ENCODE peak calls at places on chromosome 22, in nine cellular contexts. One of them, this sample, is unnamed.

GRCh38 chr22:28017558-28017820 is 98.4 kb upstream of the PITPNB start:
- DNase-seq in MCF 10A: no peak
- DNase-seq in esophagus squamous epithelium: no peak
- DNase-seq in brain microvascular endothelial cell: no peak
- DNase-seq in astrocyte of the spinal cord: no peak
- DNase-seq in transverse colon: no peak
- DNase-seq in CD4-positive, alpha-beta T cell: no peak
- DNase-seq in activated CD8-positive, alpha-beta T cell treated with anti-CD3 and anti-CD28 coated beads for 36 hours: no peak
- DNase-seq in lower leg skin: no peak
- DNase-seq in this sample: no peak

GRCh38 chr22:36773935-36774334 is 2.0 kb downstream of the IFT27 start:
- DNase-seq in transverse colon: no peak
- DNase-seq in CD4-positive, alpha-beta T cell: no peak
- DNase-seq in brain microvascular endothelial cell: peak
- DNase-seq in MCF 10A: peak
- DNase-seq in lower leg skin: no peak
- DNase-seq in activated CD8-positive, alpha-beta T cell treated with anti-CD3 and anti-CD28 coated beads for 36 hours: no peak
- DNase-seq in astrocyte of the spinal cord: peak
- DNase-seq in esophagus squamous epithelium: no peak
- DNase-seq in this sample: no peak

GRCh38 chr22:40463017-40463631 is 92.7 kb downstream of the SGSM3 start:
- DNase-seq in activated CD8-positive, alpha-beta T cell treated with anti-CD3 and anti-CD28 coated beads for 36 hours: peak
- DNase-seq in MCF 10A: no peak
- DNase-seq in astrocyte of the spinal cord: no peak
- DNase-seq in lower leg skin: no peak
- DNase-seq in esophagus squamous epithelium: no peak
- DNase-seq in brain microvascular endothelial cell: no peak
- DNase-seq in CD4-positive, alpha-beta T cell: peak
- DNase-seq in transverse colon: peak
- DNase-seq in this sample: peak

GRCh38 chr22:45692549-45692948 is 20.9 kb downstream of the ATXN10 start:
- DNase-seq in esophagus squamous epithelium: no peak
- DNase-seq in brain microvascular endothelial cell: no peak
- DNase-seq in CD4-positive, alpha-beta T cell: no peak
- DNase-seq in activated CD8-positive, alpha-beta T cell treated with anti-CD3 and anti-CD28 coated beads for 36 hours: no peak
- DNase-seq in transverse colon: no peak
- DNase-seq in astrocyte of the spinal cord: peak
- DNase-seq in lower leg skin: no peak
- DNase-seq in MCF 10A: no peak
- DNase-seq in this sample: no peak

GRCh38 chr22:39959640-39960447 is at the start of gene TMA7B:
- DNase-seq in MCF 10A: peak
- DNase-seq in activated CD8-positive, alpha-beta T cell treated with anti-CD3 and anti-CD28 coated beads for 36 hours: peak
- DNase-seq in astrocyte of the spinal cord: peak
- DNase-seq in brain microvascular endothelial cell: peak
- DNase-seq in CD4-positive, alpha-beta T cell: peak
- DNase-seq in esophagus squamous epithelium: no peak
- DNase-seq in transverse colon: no peak
- DNase-seq in lower leg skin: no peak
- DNase-seq in this sample: no peak

GRCh38 chr22:49855491-49855911 is 1.9 kb downstream of the ZBED4 start:
- DNase-seq in MCF 10A: peak
- DNase-seq in CD4-positive, alpha-beta T cell: no peak
- DNase-seq in astrocyte of the spinal cord: peak
- DNase-seq in brain microvascular endothelial cell: no peak
- DNase-seq in esophagus squamous epithelium: no peak
- DNase-seq in transverse colon: peak
- DNase-seq in activated CD8-positive, alpha-beta T cell treated with anti-CD3 and anti-CD28 coated beads for 36 hours: no peak
- DNase-seq in lower leg skin: no peak
- DNase-seq in this sample: no peak

GRCh38 chr22:27720860-27721259 is 80.7 kb downstream of the MN1 start:
- DNase-seq in lower leg skin: no peak
- DNase-seq in activated CD8-positive, alpha-beta T cell treated with anti-CD3 and anti-CD28 coated beads for 36 hours: no peak
- DNase-seq in CD4-positive, alpha-beta T cell: no peak
- DNase-seq in esophagus squamous epithelium: no peak
- DNase-seq in MCF 10A: peak
- DNase-seq in brain microvascular endothelial cell: no peak
- DNase-seq in transverse colon: no peak
- DNase-seq in astrocyte of the spinal cord: no peak
- DNase-seq in this sample: no peak

GRCh38 chr22:36860821-36861659 is at the start of gene NCF4:
- DNase-seq in astrocyte of the spinal cord: no peak
- DNase-seq in brain microvascular endothelial cell: no peak
- DNase-seq in transverse colon: peak
- DNase-seq in CD4-positive, alpha-beta T cell: no peak
- DNase-seq in esophagus squamous epithelium: peak
- DNase-seq in MCF 10A: no peak
- DNase-seq in lower leg skin: peak
- DNase-seq in activated CD8-positive, alpha-beta T cell treated with anti-CD3 and anti-CD28 coated beads for 36 hours: peak
- DNase-seq in this sample: peak

GRCh38 chr22:35552186-35552842 is 11.7 kb downstream of the RASD2 start:
- DNase-seq in brain microvascular endothelial cell: no peak
- DNase-seq in activated CD8-positive, alpha-beta T cell treated with anti-CD3 and anti-CD28 coated beads for 36 hours: peak
- DNase-seq in MCF 10A: no peak
- DNase-seq in esophagus squamous epithelium: no peak
- DNase-seq in transverse colon: peak
- DNase-seq in astrocyte of the spinal cord: peak
- DNase-seq in CD4-positive, alpha-beta T cell: peak
- DNase-seq in lower leg skin: no peak
- DNase-seq in this sample: peak

GRCh38 chr22:46878549-46878948 is 116.1 kb downstream of the TBC1D22A start:
- DNase-seq in lower leg skin: no peak
- DNase-seq in transverse colon: no peak
- DNase-seq in activated CD8-positive, alpha-beta T cell treated with anti-CD3 and anti-CD28 coated beads for 36 hours: no peak
- DNase-seq in MCF 10A: no peak
- DNase-seq in CD4-positive, alpha-beta T cell: no peak
- DNase-seq in esophagus squamous epithelium: no peak
- DNase-seq in astrocyte of the spinal cord: no peak
- DNase-seq in brain microvascular endothelial cell: no peak
- DNase-seq in this sample: no peak

GRCh38 chr22:36734171-36735058 is 30.9 kb upstream of the CACNG2 start:
- DNase-seq in MCF 10A: no peak
- DNase-seq in transverse colon: no peak
- DNase-seq in lower leg skin: no peak
- DNase-seq in esophagus squamous epithelium: no peak
- DNase-seq in astrocyte of the spinal cord: peak
- DNase-seq in CD4-positive, alpha-beta T cell: no peak
- DNase-seq in activated CD8-positive, alpha-beta T cell treated with anti-CD3 and anti-CD28 coated beads for 36 hours: no peak
- DNase-seq in brain microvascular endothelial cell: peak
- DNase-seq in this sample: no peak

DNA sequence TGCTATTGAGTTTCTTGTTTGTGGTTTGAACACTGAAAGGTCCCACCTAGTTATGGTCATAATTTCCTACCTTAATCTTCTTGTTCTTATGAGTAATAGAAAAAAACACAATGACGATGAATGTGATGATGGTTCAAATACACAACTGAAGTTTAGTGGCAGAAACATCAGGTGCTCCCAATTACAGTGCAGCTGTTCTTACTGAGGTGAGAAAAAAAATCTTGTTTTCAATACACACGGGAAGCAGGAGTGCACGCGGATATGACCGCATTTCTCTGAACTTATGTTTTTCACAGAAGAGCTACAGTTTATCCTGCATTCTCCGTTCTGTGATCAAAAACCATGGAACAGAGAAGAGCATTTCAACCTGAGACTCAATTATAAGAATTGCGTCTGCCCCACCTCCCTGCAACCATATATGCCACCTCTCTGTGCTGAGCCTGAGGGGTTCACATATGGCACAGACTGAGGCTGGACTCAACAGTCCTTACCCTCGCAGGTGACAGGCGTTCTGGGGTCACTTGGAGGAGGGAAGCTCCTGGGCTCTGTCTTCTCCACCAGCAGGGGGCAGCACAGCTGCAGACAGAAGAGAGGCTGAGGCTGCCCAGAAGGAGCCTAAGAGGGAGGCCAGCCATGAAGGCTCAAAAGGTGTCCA is 99.7 kb upstream of the IGLL5 start:
- DNase-seq in astrocyte of the spinal cord: peak
- DNase-seq in lower leg skin: no peak
- DNase-seq in activated CD8-positive, alpha-beta T cell treated with anti-CD3 and anti-CD28 coated beads for 36 hours: peak
- DNase-seq in transverse colon: peak
- DNase-seq in brain microvascular endothelial cell: peak
- DNase-seq in CD4-positive, alpha-beta T cell: peak
- DNase-seq in esophagus squamous epithelium: no peak
- DNase-seq in MCF 10A: peak
- DNase-seq in this sample: no peak
- TF ChIP-seq CTCF in astrocyte of the spinal cord: peak
- TF ChIP-seq CTCF in lower leg skin: no peak
- TF ChIP-seq CTCF in activated CD8-positive, alpha-beta T cell treated with anti-CD3 and anti-CD28 coated beads for 36 hours: peak
- TF ChIP-seq CTCF in transverse colon: peak
- TF ChIP-seq CTCF in brain microvascular endothelial cell: peak
- TF ChIP-seq CTCF in CD4-positive, alpha-beta T cell: peak
- TF ChIP-seq CTCF in esophagus squamous epithelium: peak
- TF ChIP-seq CTCF in MCF 10A: peak
- TF ChIP-seq CTCF in this sample: peak

GRCh38 chr22:16917144-16918003 is 90.6 kb downstream of the GAB4 start:
- DNase-seq in astrocyte of the spinal cord: peak
- DNase-seq in lower leg skin: peak
- DNase-seq in CD4-positive, alpha-beta T cell: peak
- DNase-seq in brain microvascular endothelial cell: peak
- DNase-seq in transverse colon: peak
- DNase-seq in MCF 10A: peak
- DNase-seq in activated CD8-positive, alpha-beta T cell treated with anti-CD3 and anti-CD28 coated beads for 36 hours: peak
- DNase-seq in esophagus squamous epithelium: no peak
- DNase-seq in this sample: peak
- TF ChIP-seq CTCF in astrocyte of the spinal cord: peak
- TF ChIP-seq CTCF in lower leg skin: no peak
- TF ChIP-seq CTCF in CD4-positive, alpha-beta T cell: peak
- TF ChIP-seq CTCF in brain microvascular endothelial cell: peak
- TF ChIP-seq CTCF in transverse colon: peak
- TF ChIP-seq CTCF in MCF 10A: peak
- TF ChIP-seq CTCF in activated CD8-positive, alpha-beta T cell treated with anti-CD3 and anti-CD28 coated beads for 36 hours: peak
- TF ChIP-seq CTCF in esophagus squamous epithelium: peak
- TF ChIP-seq CTCF in this sample: peak

GRCh38 chr22:43226368-43226979 is 39.5 kb upstream of the TTLL12 start:
- DNase-seq in transverse colon: no peak
- DNase-seq in brain microvascular endothelial cell: peak
- DNase-seq in MCF 10A: no peak
- DNase-seq in activated CD8-positive, alpha-beta T cell treated with anti-CD3 and anti-CD28 coated beads for 36 hours: no peak
- DNase-seq in esophagus squamous epithelium: no peak
- DNase-seq in astrocyte of the spinal cord: peak
- DNase-seq in CD4-positive, alpha-beta T cell: no peak
- DNase-seq in lower leg skin: no peak
- DNase-seq in this sample: no peak

GRCh38 chr22:43230571-43230970 is 43.6 kb upstream of the TTLL12 start:
- DNase-seq in CD4-positive, alpha-beta T cell: no peak
- DNase-seq in activated CD8-positive, alpha-beta T cell treated with anti-CD3 and anti-CD28 coated beads for 36 hours: no peak
- DNase-seq in esophagus squamous epithelium: no peak
- DNase-seq in transverse colon: no peak
- DNase-seq in MCF 10A: no peak
- DNase-seq in astrocyte of the spinal cord: no peak
- DNase-seq in lower leg skin: no peak
- DNase-seq in brain microvascular endothelial cell: no peak
- DNase-seq in this sample: no peak

GRCh38 chr22:43227231-43227630 is 40.3 kb upstream of the TTLL12 start:
- DNase-seq in CD4-positive, alpha-beta T cell: no peak
- DNase-seq in transverse colon: no peak
- DNase-seq in brain microvascular endothelial cell: peak
- DNase-seq in esophagus squamous epithelium: no peak
- DNase-seq in activated CD8-positive, alpha-beta T cell treated with anti-CD3 and anti-CD28 coated beads for 36 hours: no peak
- DNase-seq in MCF 10A: no peak
- DNase-seq in astrocyte of the spinal cord: peak
- DNase-seq in lower leg skin: no peak
- DNase-seq in this sample: no peak

GRCh38 chr22:43228863-43229262 is 41.9 kb upstream of the TTLL12 start:
- DNase-seq in lower leg skin: no peak
- DNase-seq in transverse colon: no peak
- DNase-seq in esophagus squamous epithelium: no peak
- DNase-seq in CD4-positive, alpha-beta T cell: no peak
- DNase-seq in MCF 10A: no peak
- DNase-seq in astrocyte of the spinal cord: no peak
- DNase-seq in brain microvascular endothelial cell: no peak
- DNase-seq in activated CD8-positive, alpha-beta T cell treated with anti-CD3 and anti-CD28 coated beads for 36 hours: no peak
- DNase-seq in this sample: no peak

GRCh38 chr22:43228330-43228729 is 41.4 kb upstream of the TTLL12 start:
- DNase-seq in brain microvascular endothelial cell: peak
- DNase-seq in lower leg skin: no peak
- DNase-seq in astrocyte of the spinal cord: peak
- DNase-seq in CD4-positive, alpha-beta T cell: peak
- DNase-seq in transverse colon: peak
- DNase-seq in activated CD8-positive, alpha-beta T cell treated with anti-CD3 and anti-CD28 coated beads for 36 hours: peak
- DNase-seq in MCF 10A: peak
- DNase-seq in esophagus squamous epithelium: no peak
- DNase-seq in this sample: no peak
- TF ChIP-seq CTCF in brain microvascular endothelial cell: peak
- TF ChIP-seq CTCF in lower leg skin: no peak
- TF ChIP-seq CTCF in astrocyte of the spinal cord: peak
- TF ChIP-seq CTCF in CD4-positive, alpha-beta T cell: no peak
- TF ChIP-seq CTCF in transverse colon: no peak
- TF ChIP-seq CTCF in activated CD8-positive, alpha-beta T cell treated with anti-CD3 and anti-CD28 coated beads for 36 hours: peak
- TF ChIP-seq CTCF in MCF 10A: peak
- TF ChIP-seq CTCF in esophagus squamous epithelium: no peak
- TF ChIP-seq CTCF in this sample: peak

GRCh38 chr22:23282516-23282915 is 102.2 kb downstream of the BCR start:
- DNase-seq in activated CD8-positive, alpha-beta T cell treated with anti-CD3 and anti-CD28 coated beads for 36 hours: no peak
- DNase-seq in esophagus squamous epithelium: no peak
- DNase-seq in MCF 10A: no peak
- DNase-seq in lower leg skin: no peak
- DNase-seq in CD4-positive, alpha-beta T cell: no peak
- DNase-seq in brain microvascular endothelial cell: no peak
- DNase-seq in transverse colon: no peak
- DNase-seq in astrocyte of the spinal cord: no peak
- DNase-seq in this sample: no peak

GRCh38 chr22:23281406-23282088 is 101.2 kb downstream of the BCR start:
- DNase-seq in lower leg skin: peak
- DNase-seq in transverse colon: peak
- DNase-seq in astrocyte of the spinal cord: peak
- DNase-seq in activated CD8-positive, alpha-beta T cell treated with anti-CD3 and anti-CD28 coated beads for 36 hours: peak
- DNase-seq in brain microvascular endothelial cell: peak
- DNase-seq in MCF 10A: peak
- DNase-seq in esophagus squamous epithelium: peak
- DNase-seq in CD4-positive, alpha-beta T cell: peak
- DNase-seq in this sample: peak

GRCh38 chr22:23281053-23281405 is 100.7 kb downstream of the BCR start:
- DNase-seq in transverse colon: no peak
- DNase-seq in MCF 10A: no peak
- DNase-seq in astrocyte of the spinal cord: no peak
- DNase-seq in CD4-positive, alpha-beta T cell: no peak
- DNase-seq in esophagus squamous epithelium: no peak
- DNase-seq in activated CD8-positive, alpha-beta T cell treated with anti-CD3 and anti-CD28 coated beads for 36 hours: no peak
- DNase-seq in lower leg skin: no peak
- DNase-seq in brain microvascular endothelial cell: no peak
- DNase-seq in this sample: no peak

GRCh38 chr22:23282986-23283385 is 102.7 kb downstream of the BCR start:
- DNase-seq in transverse colon: no peak
- DNase-seq in astrocyte of the spinal cord: no peak
- DNase-seq in esophagus squamous epithelium: no peak
- DNase-seq in activated CD8-positive, alpha-beta T cell treated with anti-CD3 and anti-CD28 coated beads for 36 hours: no peak
- DNase-seq in lower leg skin: no peak
- DNase-seq in MCF 10A: no peak
- DNase-seq in brain microvascular endothelial cell: no peak
- DNase-seq in CD4-positive, alpha-beta T cell: no peak
- DNase-seq in this sample: no peak

DNA sequence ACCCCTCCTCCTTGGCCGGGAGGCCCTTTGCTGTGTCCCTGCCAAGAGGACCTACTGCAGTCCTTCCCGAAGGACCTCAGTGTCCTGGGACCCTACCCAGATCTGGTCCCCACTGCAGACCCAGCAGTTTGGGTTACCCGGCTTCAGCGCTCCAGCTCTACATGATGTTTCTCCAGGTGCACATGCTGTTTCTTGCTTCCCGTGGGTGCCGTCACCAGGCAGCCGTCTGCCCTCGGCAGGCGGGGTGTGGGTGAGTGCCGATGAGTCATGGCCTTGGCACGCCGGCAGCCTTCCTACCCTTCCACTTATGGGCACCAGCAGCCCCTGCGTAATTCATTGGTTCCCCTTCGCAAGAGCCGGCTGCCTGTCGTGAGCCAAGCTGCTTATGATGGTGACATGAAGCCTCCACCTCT is 101.8 kb downstream of the BCR start:
- DNase-seq in transverse colon: peak
- DNase-seq in CD4-positive, alpha-beta T cell: no peak
- DNase-seq in lower leg skin: peak
- DNase-seq in esophagus squamous epithelium: no peak
- DNase-seq in activated CD8-positive, alpha-beta T cell treated with anti-CD3 and anti-CD28 coated beads for 36 hours: no peak
- DNase-seq in brain microvascular endothelial cell: peak
- DNase-seq in astrocyte of the spinal cord: peak
- DNase-seq in MCF 10A: peak
- DNase-seq in this sample: no peak
- TF ChIP-seq CTCF in transverse colon: peak
- TF ChIP-seq CTCF in CD4-positive, alpha-beta T cell: peak
- TF ChIP-seq CTCF in lower leg skin: no peak
- TF ChIP-seq CTCF in esophagus squamous epithelium: no peak
- TF ChIP-seq CTCF in activated CD8-positive, alpha-beta T cell treated with anti-CD3 and anti-CD28 coated beads for 36 hours: peak
- TF ChIP-seq CTCF in brain microvascular endothelial cell: no peak
- TF ChIP-seq CTCF in astrocyte of the spinal cord: no peak
- TF ChIP-seq CTCF in MCF 10A: no peak
- TF ChIP-seq CTCF in this sample: no peak

This sample was measured in GM06990.